ENCODE peak calls at places on chromosomes 5 and 9, in seven cellular contexts. Q, F, H, M, P, K and N are unnamed samples.

GRCh38 chr5:175281257-175281656 is 162.7 kb downstream of the DRD1 start:
- DNase-seq in Q (no peak), F (no peak), H (no peak), M (no peak), P (no peak), K (no peak), N (no peak)

GRCh38 chr9:116692619-116693018 is 5.5 kb downstream of the TRIM32 start:
- DNase-seq in Q (no peak), F (no peak), H (no peak), M (no peak), P (no peak), K (no peak), N (no peak)

GRCh38 chr5:136064510-136064909 is 35.7 kb downstream of the TGFBI start:
- DNase-seq in Q (no peak), F (no peak), H (no peak), M (no peak), P (no peak), K (peak; percentile 12), N (no peak)

GRCh38 chr5:82421119-82421518 is 143.0 kb upstream of the RPS23 start:
- DNase-seq in Q (peak; percentile 93), F (no peak), H (no peak), M (no peak), P (no peak), K (no peak), N (no peak)

GRCh38 chr9:113616116-113616515 is 152.6 kb downstream of the RGS3 start:
- DNase-seq in Q (no peak), F (no peak), H (no peak), M (no peak), P (no peak), K (no peak), N (no peak)

GRCh38 chr5:61366841-61367240 is 34.8 kb downstream of the ZSWIM6 start:
- DNase-seq in Q (no peak), F (no peak), H (no peak), M (no peak), P (no peak), K (peak; percentile 2), N (no peak)

GRCh38 chr9:16267336-16268036 is 603.0 kb downstream of the BNC2 start:
- DNase-seq in Q (no peak), F (no peak), H (no peak), M (no peak), P (no peak), K (no peak), N (no peak)

GRCh38 chr5:98309785-98310566 is 463.5 kb upstream of the RGMB start:
- DNase-seq in Q (peak; percentile 99), F (no peak), H (no peak), M (no peak), P (no peak), K (no peak), N (no peak)

GRCh38 chr5:170301901-170302728 is 4.5 kb upstream of the LCP2 start:
- DNase-seq in Q (no peak), F (no peak), H (no peak), M (no peak), P (no peak), K (no peak), N (no peak)

GRCh38 chr9:105296889-105297288 is 52.4 kb downstream of the SLC44A1 start:
- DNase-seq in Q (peak; percentile 89), F (no peak), H (no peak), M (no peak), P (no peak), K (no peak), N (no peak)

GRCh38 chr5:145942202-145942601 is 5.8 kb downstream of the SH3RF2 start:
- DNase-seq in Q (no peak), F (no peak), H (no peak), M (no peak), P (no peak), K (no peak), N (no peak)

GRCh38 chr9:93127395-93127911 is 6.6 kb downstream of the NINJ1 start:
- DNase-seq in Q (no peak), F (no peak), H (peak; percentile 31), M (no peak), P (no peak), K (no peak), N (no peak)

GRCh38 chr9:109931623-109932022 is 151.6 kb downstream of the PALM2AKAP2 start:
- DNase-seq in Q (no peak), F (no peak), H (no peak), M (no peak), P (no peak), K (no peak), N (no peak)

GRCh38 chr9:20558609-20559016 is 63.7 kb downstream of the MLLT3 start:
- DNase-seq in Q (peak; percentile 57), F (no peak), H (no peak), M (no peak), P (no peak), K (no peak), N (no peak)